ENCODE peak calls at places on chromosomes 1 and 21, in five cellular contexts. One of them, this sample, is unnamed.

GRCh38 chr1:232622378-232622777 is 7.6 kb downstream of the SIPA1L2 start:
- ATAC-seq in GM12878: no peak
- ATAC-seq in HepG2: no peak
- ATAC-seq in upper lobe of left lung: no peak
- ATAC-seq in K562: no peak
- ATAC-seq in this sample: no peak

GRCh38 chr1:26212726-26213125 is 21.3 kb upstream of the CEP85 start:
- ATAC-seq in GM12878: no peak
- ATAC-seq in HepG2: no peak
- ATAC-seq in upper lobe of left lung: no peak
- ATAC-seq in K562: no peak
- ATAC-seq in this sample: no peak

GRCh38 chr1:31704261-31705079 is 653 bp upstream of the COL16A1 start:
- ATAC-seq in GM12878: peak
- ATAC-seq in HepG2: peak
- ATAC-seq in upper lobe of left lung: peak
- ATAC-seq in K562: peak
- ATAC-seq in this sample: peak

GRCh38 chr21:17746920-17747319 is 72.2 kb downstream of the C21orf91 start:
- ATAC-seq in GM12878: peak
- ATAC-seq in HepG2: no peak
- ATAC-seq in upper lobe of left lung: no peak
- ATAC-seq in K562: no peak
- ATAC-seq in this sample: no peak

GRCh38 chr1:224338150-224338838 is 8.3 kb upstream of the NVL start:
- ATAC-seq in GM12878: no peak
- ATAC-seq in HepG2: peak
- ATAC-seq in upper lobe of left lung: peak
- ATAC-seq in K562: peak
- ATAC-seq in this sample: no peak

GRCh38 chr1:97164276-97164639 is 442.7 kb downstream of the PTBP2 start:
- ATAC-seq in GM12878: peak
- ATAC-seq in HepG2: no peak
- ATAC-seq in upper lobe of left lung: no peak
- ATAC-seq in K562: no peak
- ATAC-seq in this sample: no peak

GRCh38 chr1:98051065-98051675 is 130.3 kb upstream of the DPYD start:
- ATAC-seq in GM12878: peak
- ATAC-seq in HepG2: peak
- ATAC-seq in upper lobe of left lung: no peak
- ATAC-seq in K562: peak
- ATAC-seq in this sample: no peak

GRCh38 chr1:201502511-201502857 is 4.4 kb downstream of the CSRP1 start:
- ATAC-seq in GM12878: no peak
- ATAC-seq in HepG2: no peak
- ATAC-seq in upper lobe of left lung: no peak
- ATAC-seq in K562: no peak
- ATAC-seq in this sample: no peak

GRCh38 chr1:10415211-10415930 is 14.9 kb upstream of the CENPS start:
- ATAC-seq in GM12878: no peak
- ATAC-seq in HepG2: no peak
- ATAC-seq in upper lobe of left lung: peak
- ATAC-seq in K562: peak
- ATAC-seq in this sample: peak

GRCh38 chr1:212819704-212820103 is 27.7 kb downstream of the SPATA45 start:
- ATAC-seq in GM12878: peak
- ATAC-seq in HepG2: no peak
- ATAC-seq in upper lobe of left lung: no peak
- ATAC-seq in K562: no peak
- ATAC-seq in this sample: no peak

GRCh38 chr1:39378377-39378776 is 113.1 kb upstream of the BMP8A start:
- ATAC-seq in GM12878: peak
- ATAC-seq in HepG2: peak
- ATAC-seq in upper lobe of left lung: no peak
- ATAC-seq in K562: peak
- ATAC-seq in this sample: no peak

GRCh38 chr1:192485692-192486436 is 89.7 kb upstream of the RGS1 start:
- ATAC-seq in GM12878: no peak
- ATAC-seq in HepG2: peak
- ATAC-seq in upper lobe of left lung: peak
- ATAC-seq in K562: no peak
- ATAC-seq in this sample: peak

GRCh38 chr1:39995973-39996393 is 41.0 kb downstream of the MFSD2A start:
- ATAC-seq in GM12878: peak
- ATAC-seq in HepG2: no peak
- ATAC-seq in upper lobe of left lung: peak
- ATAC-seq in K562: no peak
- ATAC-seq in this sample: no peak

GRCh38 chr21:31530918-31531705 is 128.4 kb upstream of the SOD1 start:
- ATAC-seq in GM12878: no peak
- ATAC-seq in HepG2: no peak
- ATAC-seq in upper lobe of left lung: no peak
- ATAC-seq in K562: no peak
- ATAC-seq in this sample: no peak

GRCh38 chr1:117633936-117634335 is 28.1 kb downstream of the TENT5C start:
- ATAC-seq in GM12878: no peak
- ATAC-seq in HepG2: no peak
- ATAC-seq in upper lobe of left lung: no peak
- ATAC-seq in K562: no peak
- ATAC-seq in this sample: no peak

GRCh38 chr1:203463469-203464062 is 12.0 kb upstream of the PRELP start:
- ATAC-seq in GM12878: peak
- ATAC-seq in HepG2: no peak
- ATAC-seq in upper lobe of left lung: peak
- ATAC-seq in K562: no peak
- ATAC-seq in this sample: peak

GRCh38 chr1:54980528-54981241 is at the start of gene TMEM61:
- ATAC-seq in GM12878: no peak
- ATAC-seq in HepG2: peak
- ATAC-seq in upper lobe of left lung: peak
- ATAC-seq in K562: no peak
- ATAC-seq in this sample: peak

GRCh38 chr1:92934395-92935378 is 26.6 kb downstream of the DIPK1A start:
- ATAC-seq in GM12878: peak
- ATAC-seq in HepG2: no peak
- ATAC-seq in upper lobe of left lung: peak
- ATAC-seq in K562: no peak
- ATAC-seq in this sample: peak

GRCh38 chr1:200029035-200029623 is 1.6 kb downstream of the NR5A2 start:
- ATAC-seq in GM12878: peak
- ATAC-seq in HepG2: peak
- ATAC-seq in upper lobe of left lung: peak
- ATAC-seq in K562: peak
- ATAC-seq in this sample: peak

GRCh38 chr1:244341455-244342450 is 110.0 kb downstream of the ADSS2 start:
- ATAC-seq in GM12878: peak
- ATAC-seq in HepG2: peak
- ATAC-seq in upper lobe of left lung: no peak
- ATAC-seq in K562: peak
- ATAC-seq in this sample: no peak

GRCh38 chr1:29121516-29121937 is 2.2 kb downstream of the TMEM200B start:
- ATAC-seq in GM12878: peak
- ATAC-seq in HepG2: no peak
- ATAC-seq in upper lobe of left lung: no peak
- ATAC-seq in K562: no peak
- ATAC-seq in this sample: no peak

GRCh38 chr21:17570773-17571172 is 41.9 kb downstream of the BTG3 start:
- ATAC-seq in GM12878: no peak
- ATAC-seq in HepG2: no peak
- ATAC-seq in upper lobe of left lung: no peak
- ATAC-seq in K562: no peak
- ATAC-seq in this sample: no peak

GRCh38 chr1:239997160-239997514 is 94.5 kb upstream of the FMN2 start:
- ATAC-seq in GM12878: no peak
- ATAC-seq in HepG2: no peak
- ATAC-seq in upper lobe of left lung: no peak
- ATAC-seq in K562: no peak
- ATAC-seq in this sample: no peak

GRCh38 chr1:12065872-12066271 is 2.8 kb downstream of the TNFRSF8 start:
- ATAC-seq in GM12878: peak
- ATAC-seq in HepG2: no peak
- ATAC-seq in upper lobe of left lung: no peak
- ATAC-seq in K562: no peak
- ATAC-seq in this sample: no peak

GRCh38 chr1:167066333-167067122 is 23.6 kb downstream of the GPA33 start:
- ATAC-seq in GM12878: peak
- ATAC-seq in HepG2: peak
- ATAC-seq in upper lobe of left lung: peak
- ATAC-seq in K562: peak
- ATAC-seq in this sample: peak

GRCh38 chr1:25651036-25651640 is 34.5 kb downstream of the MAN1C1 start:
- ATAC-seq in GM12878: no peak
- ATAC-seq in HepG2: peak
- ATAC-seq in upper lobe of left lung: no peak
- ATAC-seq in K562: peak
- ATAC-seq in this sample: no peak

GRCh38 chr1:174652496-174653280 is 204.9 kb downstream of the GPR52 start:
- ATAC-seq in GM12878: no peak
- ATAC-seq in HepG2: no peak
- ATAC-seq in upper lobe of left lung: no peak
- ATAC-seq in K562: no peak
- ATAC-seq in this sample: no peak

GRCh38 chr21:44425307-44425894 is 29.9 kb upstream of the LRRC3 start:
- ATAC-seq in GM12878: no peak
- ATAC-seq in HepG2: no peak
- ATAC-seq in upper lobe of left lung: no peak
- ATAC-seq in K562: peak
- ATAC-seq in this sample: no peak

GRCh38 chr1:113677250-113678158 is 81.8 kb downstream of the PHTF1 start:
- ATAC-seq in GM12878: peak
- ATAC-seq in HepG2: no peak
- ATAC-seq in upper lobe of left lung: peak
- ATAC-seq in K562: peak
- ATAC-seq in this sample: no peak

DNA sequence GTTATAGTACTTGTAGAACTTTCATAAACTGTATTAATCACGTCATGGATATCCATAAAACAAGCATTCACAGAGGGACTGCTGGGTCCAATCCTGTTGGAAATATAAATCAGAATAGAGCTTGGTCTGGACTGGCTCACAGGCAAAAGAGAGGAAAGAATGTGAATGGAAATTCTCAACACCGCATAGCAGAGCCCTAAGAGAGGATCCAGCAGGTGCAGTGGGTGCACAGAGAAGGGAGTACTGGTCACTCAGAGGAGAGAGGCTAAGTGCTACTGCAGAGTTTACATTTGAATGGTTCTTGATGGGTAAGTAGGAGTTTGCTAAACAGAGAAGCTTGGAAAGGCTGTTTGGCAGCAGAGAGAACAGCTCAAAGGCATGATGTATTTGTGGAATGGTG is 231.7 kb downstream of the PAPPA2 start:
- ATAC-seq in GM12878: no peak
- ATAC-seq in HepG2: no peak
- ATAC-seq in upper lobe of left lung: peak
- ATAC-seq in K562: no peak
- ATAC-seq in this sample: no peak
- TF ChIP-seq EP300 in GM12878: no peak
- TF ChIP-seq EP300 in HepG2: no peak
- TF ChIP-seq EP300 in upper lobe of left lung: no peak
- TF ChIP-seq EP300 in K562: no peak
- TF ChIP-seq EP300 in this sample: no peak

GRCh38 chr1:15975805-15976680 is at the start of gene ZBTB17:
- ATAC-seq in GM12878: peak
- ATAC-seq in HepG2: peak
- ATAC-seq in upper lobe of left lung: peak
- ATAC-seq in K562: peak
- ATAC-seq in this sample: peak
- TF ChIP-seq POLR2A in GM12878: peak
- TF ChIP-seq POLR2A in HepG2: peak
- TF ChIP-seq POLR2A in upper lobe of left lung: peak
- TF ChIP-seq POLR2A in K562: peak
- TF ChIP-seq POLR2A in this sample: peak

GRCh38 chr1:207412845-207413244 is 41.3 kb upstream of the CR2 start:
- ATAC-seq in GM12878: peak
- ATAC-seq in HepG2: no peak
- ATAC-seq in upper lobe of left lung: no peak
- ATAC-seq in K562: peak
- ATAC-seq in this sample: no peak

GRCh38 chr1:207418336-207418735 is 35.8 kb upstream of the CR2 start:
- ATAC-seq in GM12878: peak
- ATAC-seq in HepG2: no peak
- ATAC-seq in upper lobe of left lung: peak
- ATAC-seq in K562: no peak
- ATAC-seq in this sample: no peak

GRCh38 chr1:207420109-207420508 is 34.0 kb upstream of the CR2 start:
- ATAC-seq in GM12878: no peak
- ATAC-seq in HepG2: no peak
- ATAC-seq in upper lobe of left lung: no peak
- ATAC-seq in K562: no peak
- ATAC-seq in this sample: no peak

DNA sequence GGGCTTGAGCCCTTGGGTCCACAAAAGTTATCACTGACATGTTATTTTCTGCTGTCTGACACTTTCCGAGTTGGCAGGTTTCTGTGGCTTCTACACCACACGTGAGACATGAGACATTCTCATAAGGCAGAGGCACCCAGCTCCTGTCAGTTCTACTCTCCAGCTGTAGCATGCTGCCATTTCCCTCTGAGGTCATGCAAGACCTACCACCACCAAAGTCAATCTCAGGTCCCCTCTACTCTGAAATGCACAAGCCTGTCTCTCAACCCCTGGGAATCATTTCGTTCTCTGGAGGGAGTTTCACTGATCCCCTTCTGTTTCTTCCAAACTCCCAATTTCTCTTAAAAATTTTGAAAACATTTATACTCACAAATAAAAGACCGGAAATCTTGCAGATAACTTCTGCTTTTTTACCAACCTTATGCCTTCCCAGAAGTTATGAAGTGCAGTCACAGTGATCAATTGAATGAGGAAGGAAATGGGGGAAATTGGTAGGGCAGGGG is 39.5 kb upstream of the CR2 start:
- ATAC-seq in GM12878: peak
- ATAC-seq in HepG2: no peak
- ATAC-seq in upper lobe of left lung: peak
- ATAC-seq in K562: no peak
- ATAC-seq in this sample: no peak
- TF ChIP-seq POLR2AphosphoS5 in GM12878: no peak
- TF ChIP-seq POLR2AphosphoS5 in HepG2: no peak
- TF ChIP-seq POLR2AphosphoS5 in upper lobe of left lung: peak
- TF ChIP-seq POLR2AphosphoS5 in K562: no peak
- TF ChIP-seq POLR2AphosphoS5 in this sample: no peak

GRCh38 chr1:163182330-163182949 is 20.3 kb downstream of the RGS5 start:
- ATAC-seq in GM12878: no peak
- ATAC-seq in HepG2: no peak
- ATAC-seq in upper lobe of left lung: no peak
- ATAC-seq in K562: no peak
- ATAC-seq in this sample: no peak
- TF ChIP-seq EP300 in GM12878: no peak
- TF ChIP-seq EP300 in HepG2: no peak
- TF ChIP-seq EP300 in upper lobe of left lung: no peak
- TF ChIP-seq EP300 in K562: no peak
- TF ChIP-seq EP300 in this sample: no peak

DNA sequence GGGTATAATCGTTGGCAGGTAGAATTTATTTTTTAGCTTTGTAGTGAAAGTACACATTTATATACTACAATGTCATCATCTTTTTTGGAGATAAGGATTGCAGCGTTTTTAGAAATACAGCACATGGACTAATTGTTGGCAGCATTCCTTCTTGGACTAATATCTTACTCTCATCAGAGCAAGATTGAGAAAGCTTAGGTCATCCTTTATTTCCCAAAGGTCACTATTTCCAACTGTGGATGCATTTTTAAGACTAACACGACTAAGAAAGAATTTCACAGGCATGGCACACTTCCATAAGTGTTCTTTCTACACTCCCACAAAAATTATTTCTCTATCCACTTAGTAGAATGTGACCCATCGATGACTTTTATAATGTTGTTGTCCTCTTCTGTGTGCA is 732.3 kb downstream of the NCAM2 start:
- ATAC-seq in GM12878: no peak
- ATAC-seq in HepG2: no peak
- ATAC-seq in upper lobe of left lung: peak
- ATAC-seq in K562: no peak
- ATAC-seq in this sample: peak
- TF ChIP-seq POLR2A in GM12878: no peak
- TF ChIP-seq POLR2A in HepG2: no peak
- TF ChIP-seq POLR2A in upper lobe of left lung: no peak
- TF ChIP-seq POLR2A in K562: no peak
- TF ChIP-seq POLR2A in this sample: no peak